ENCODE peak calls at places on chromosomes 11 and 22, in four cellular contexts. One of them, this sample, is unnamed. For H3K9me3, the result is how much of the 10 kb centered on the place peaks cover.

GRCh38 chr11:64998690-64999431 is 2.1 kb upstream of the BATF2 start:
- DNase-seq in thoracic aorta: no peak
- DNase-seq in spleen: no peak
- DNase-seq in fibroblast of lung: no peak
- DNase-seq in this sample: no peak

GRCh38 chr22:31942091-31942490 is 2.2 kb upstream of the YWHAH start:
- DNase-seq in fibroblast of lung: no peak
- DNase-seq in spleen: peak
- DNase-seq in thoracic aorta: no peak
- DNase-seq in this sample: no peak

GRCh38 chr11:116294630-116295029 is 478.2 kb downstream of the BUD13 start:
- DNase-seq in fibroblast of lung: peak
- DNase-seq in spleen: no peak
- DNase-seq in thoracic aorta: no peak
- DNase-seq in this sample: no peak

GRCh38 chr11:65500262-65501004 is 1.6 kb downstream of the MALAT1 start:
- DNase-seq in fibroblast of lung: peak
- DNase-seq in spleen: no peak
- DNase-seq in thoracic aorta: no peak
- DNase-seq in this sample: no peak

GRCh38 chr11:75524576-75525432 is 937 bp downstream of the GDPD5 start:
- DNase-seq in thoracic aorta: no peak
- DNase-seq in fibroblast of lung: peak
- DNase-seq in spleen: peak
- DNase-seq in this sample: no peak

GRCh38 chr11:18457435-18457834 is 1.8 kb downstream of the LDHAL6A start:
- DNase-seq in spleen: no peak
- DNase-seq in thoracic aorta: no peak
- DNase-seq in fibroblast of lung: peak
- DNase-seq in this sample: no peak

GRCh38 chr22:31260474-31260856 is 31.8 kb downstream of the PIK3IP1 start:
- DNase-seq in fibroblast of lung: no peak
- DNase-seq in thoracic aorta: no peak
- DNase-seq in spleen: no peak
- DNase-seq in this sample: no peak

GRCh38 chr11:119361056-119361787 is 14.7 kb upstream of the MFRP start:
- DNase-seq in fibroblast of lung: peak
- DNase-seq in thoracic aorta: no peak
- DNase-seq in spleen: peak
- DNase-seq in this sample: peak

GRCh38 chr11:27420722-27421572 is 51.6 kb downstream of the LGR4 start:
- DNase-seq in spleen: no peak
- DNase-seq in fibroblast of lung: peak
- DNase-seq in thoracic aorta: no peak
- DNase-seq in this sample: no peak

GRCh38 chr11:117818036-117818858 is 6.3 kb downstream of the FXYD2 start:
- DNase-seq in thoracic aorta: no peak
- DNase-seq in spleen: no peak
- DNase-seq in fibroblast of lung: peak
- DNase-seq in this sample: no peak

GRCh38 chr22:37930270-37930951 is 23.0 kb downstream of the C22orf23 start:
- DNase-seq in thoracic aorta: no peak
- DNase-seq in fibroblast of lung: no peak
- DNase-seq in spleen: no peak
- DNase-seq in this sample: peak

GRCh38 chr11:48077251-48077650 is 96.9 kb downstream of the PTPRJ start:
- DNase-seq in thoracic aorta: no peak
- DNase-seq in spleen: no peak
- DNase-seq in fibroblast of lung: peak
- DNase-seq in this sample: no peak

GRCh38 chr22:36359172-36359973 is 28.4 kb downstream of the MYH9 start:
- DNase-seq in fibroblast of lung: no peak
- DNase-seq in spleen: no peak
- DNase-seq in thoracic aorta: no peak
- DNase-seq in this sample: no peak

GRCh38 chr22:41288245-41288946 is 2.4 kb upstream of the RANGAP1 start:
- DNase-seq in fibroblast of lung: peak
- DNase-seq in spleen: no peak
- DNase-seq in thoracic aorta: no peak
- DNase-seq in this sample: peak

GRCh38 chr22:29724843-29725242 is 5.0 kb downstream of the CABP7 start:
- DNase-seq in thoracic aorta: no peak
- DNase-seq in spleen: no peak
- DNase-seq in fibroblast of lung: no peak
- DNase-seq in this sample: no peak

GRCh38 chr11:107043242-107043991 is 25.1 kb upstream of the GUCY1A2 start:
- DNase-seq in thoracic aorta: no peak
- DNase-seq in fibroblast of lung: peak
- DNase-seq in spleen: no peak
- DNase-seq in this sample: no peak

GRCh38 chr11:63768232-63769043 is at the start of gene ZFTA:
- DNase-seq in spleen: peak
- DNase-seq in fibroblast of lung: peak
- DNase-seq in thoracic aorta: no peak
- DNase-seq in this sample: peak

DNA sequence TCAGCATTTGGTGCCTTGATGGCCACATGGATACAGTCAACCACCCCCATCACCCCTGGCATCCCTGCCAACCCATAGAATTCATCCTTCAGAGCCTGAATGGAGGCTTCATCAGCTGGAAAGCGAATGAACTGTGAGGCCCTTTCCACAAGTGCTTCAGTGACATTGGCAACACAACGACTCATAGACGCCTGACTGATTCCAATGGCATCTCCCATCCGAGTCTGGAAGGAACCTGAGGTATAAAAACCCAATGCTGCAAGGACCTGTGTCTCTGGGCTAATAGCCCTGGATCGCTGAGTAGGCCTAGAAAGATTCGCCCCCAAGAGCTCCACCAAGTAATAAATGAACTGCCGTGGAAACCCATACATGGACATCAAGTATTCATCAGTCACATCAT is 1.3 kb downstream of the HARBI1 start:
- DNase-seq in spleen: no peak
- DNase-seq in thoracic aorta: no peak
- DNase-seq in fibroblast of lung: no peak
- DNase-seq in this sample: no peak
- H3K27ac ChIP-seq in spleen: no peak
- H3K27ac ChIP-seq in thoracic aorta: no peak
- H3K27ac ChIP-seq in fibroblast of lung: no peak
- H3K27ac ChIP-seq in this sample: no peak

DNA sequence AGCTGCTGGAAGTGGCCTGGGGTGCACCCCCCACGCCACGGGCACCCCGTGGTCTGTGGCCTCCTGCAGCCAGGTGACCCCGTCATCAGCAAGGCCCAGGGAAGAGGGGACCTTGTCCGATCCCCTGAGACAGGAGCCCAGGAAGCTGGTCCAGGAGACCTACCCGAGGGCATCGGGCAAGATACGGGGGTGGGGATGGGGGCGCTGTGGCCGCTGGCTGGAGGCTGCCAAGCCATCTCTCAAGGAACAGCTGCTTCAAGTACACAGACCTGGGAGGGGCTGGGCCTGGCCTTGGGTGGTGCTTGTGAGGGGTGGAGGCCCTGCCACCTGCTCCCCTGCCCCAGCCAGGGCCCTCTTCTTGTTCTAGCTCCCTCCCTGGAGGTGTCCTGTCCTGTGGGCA is 1272.1 kb downstream of the BRD1 start:
- DNase-seq in thoracic aorta: no peak
- DNase-seq in fibroblast of lung: no peak
- DNase-seq in spleen: no peak
- DNase-seq in this sample: no peak
- H3K9me3 ChIP-seq in thoracic aorta: under half
- H3K9me3 ChIP-seq in fibroblast of lung: under half
- H3K9me3 ChIP-seq in spleen: under half
- H3K9me3 ChIP-seq in this sample: under half

DNA sequence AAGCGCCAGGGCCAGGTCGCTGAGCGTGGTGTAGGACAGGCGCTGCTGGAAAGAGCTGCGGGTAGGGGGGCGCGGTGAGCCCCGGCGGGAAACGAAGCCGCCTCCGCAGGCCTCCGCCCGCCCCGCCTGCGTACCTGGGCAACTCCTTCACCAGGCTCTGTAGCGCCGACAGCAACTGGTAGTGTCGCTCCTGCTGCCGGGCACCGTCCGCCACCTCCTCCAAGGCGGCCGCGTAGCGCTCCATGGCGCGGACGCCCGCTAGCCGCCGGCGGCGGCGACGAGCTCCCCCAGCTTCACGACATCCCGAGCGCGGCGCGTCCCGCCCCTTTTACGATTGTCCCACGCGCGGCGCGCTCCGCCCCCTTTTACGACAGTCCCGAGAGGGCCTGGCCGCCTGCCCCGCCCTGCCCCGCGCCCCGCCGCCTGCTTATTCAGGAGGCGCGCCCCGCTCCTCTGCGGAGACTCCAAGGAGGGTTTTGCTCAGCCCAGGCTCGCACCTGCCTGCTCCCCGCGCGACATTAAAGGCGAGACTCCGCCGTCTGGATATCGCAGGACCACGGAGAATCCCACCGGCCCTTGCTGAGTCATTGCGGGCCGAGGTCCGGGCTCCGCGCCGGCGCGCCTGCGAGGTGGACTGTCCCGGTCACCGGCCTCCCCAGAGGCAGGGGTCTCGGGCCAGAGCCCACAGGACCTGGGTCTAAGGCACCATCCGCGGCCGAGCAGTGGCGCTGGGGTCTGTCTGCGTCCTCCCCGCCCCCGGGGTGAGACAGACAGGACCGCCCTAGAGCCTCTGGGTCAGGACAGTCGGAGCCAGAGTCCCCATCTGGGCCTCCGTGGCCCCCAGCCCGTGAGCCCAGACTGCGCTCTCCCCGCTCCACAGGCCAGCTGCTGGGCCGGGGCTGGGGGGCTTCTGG is at the start of gene DGCR6L:
- DNase-seq in thoracic aorta: peak
- DNase-seq in fibroblast of lung: peak
- DNase-seq in spleen: peak
- DNase-seq in this sample: peak
- H3K27ac ChIP-seq in thoracic aorta: peak
- H3K27ac ChIP-seq in fibroblast of lung: peak
- H3K27ac ChIP-seq in spleen: peak
- H3K27ac ChIP-seq in this sample: peak

GRCh38 chr22:49019737-49020136 is 807.9 kb downstream of the BRD1 start:
- DNase-seq in spleen: peak
- DNase-seq in thoracic aorta: no peak
- DNase-seq in fibroblast of lung: no peak
- DNase-seq in this sample: no peak
- H3K9me3 ChIP-seq in spleen: under half
- H3K9me3 ChIP-seq in thoracic aorta: under half
- H3K9me3 ChIP-seq in fibroblast of lung: under half
- H3K9me3 ChIP-seq in this sample: under half

GRCh38 chr22:46103664-46104063 is 46.7 kb upstream of the PPARA start:
- DNase-seq in fibroblast of lung: no peak
- DNase-seq in thoracic aorta: no peak
- DNase-seq in spleen: no peak
- DNase-seq in this sample: no peak

GRCh38 chr22:46102752-46103151 is 47.6 kb upstream of the PPARA start:
- DNase-seq in thoracic aorta: no peak
- DNase-seq in spleen: no peak
- DNase-seq in fibroblast of lung: peak
- DNase-seq in this sample: no peak

GRCh38 chr22:46104170-46104880 is 46.0 kb upstream of the PPARA start:
- DNase-seq in spleen: peak
- DNase-seq in thoracic aorta: no peak
- DNase-seq in fibroblast of lung: peak
- DNase-seq in this sample: no peak

GRCh38 chr22:46102159-46102558 is 48.2 kb upstream of the PPARA start:
- DNase-seq in thoracic aorta: no peak
- DNase-seq in fibroblast of lung: no peak
- DNase-seq in spleen: no peak
- DNase-seq in this sample: no peak

GRCh38 chr22:46103181-46103580 is 47.1 kb upstream of the PPARA start:
- DNase-seq in fibroblast of lung: no peak
- DNase-seq in thoracic aorta: no peak
- DNase-seq in spleen: no peak
- DNase-seq in this sample: no peak
- H3K27ac ChIP-seq in fibroblast of lung: peak
- H3K27ac ChIP-seq in thoracic aorta: peak
- H3K27ac ChIP-seq in spleen: peak
- H3K27ac ChIP-seq in this sample: peak

GRCh38 chr11:114622858-114623257 is 27.3 kb upstream of the NXPE4 start:
- DNase-seq in spleen: no peak
- DNase-seq in fibroblast of lung: no peak
- DNase-seq in thoracic aorta: no peak
- DNase-seq in this sample: no peak
- H3K9me3 ChIP-seq in spleen: under half
- H3K9me3 ChIP-seq in fibroblast of lung: under half
- H3K9me3 ChIP-seq in thoracic aorta: under half
- H3K9me3 ChIP-seq in this sample: under half

This sample was measured in RWPE2.